ENCODE peak calls at places on chromosomes 1 and 21, in six cellular contexts. W, B, Z, N, Q and F are unnamed samples.

GRCh38 chr21:38948377-38948776 is 142.6 kb downstream of the ETS2 start:
- DNase-seq in W (no peak), B (no peak), Z (no peak), N (no peak), Q (no peak), F (no peak)

GRCh38 chr1:93576346-93576745 is 105.3 kb downstream of the BCAR3 start:
- DNase-seq in W (no peak), B (no peak), Z (no peak), N (no peak), Q (no peak), F (no peak)

GRCh38 chr1:172900359-172900997 is 150.3 kb downstream of the TNFSF18 start:
- DNase-seq in W (no peak), B (no peak), Z (no peak), N (no peak), Q (no peak), F (no peak)

GRCh38 chr1:61173118-61173517 is 90.8 kb downstream of the NFIA start:
- DNase-seq in W (no peak), B (no peak), Z (no peak), N (peak), Q (no peak), F (no peak)

GRCh38 chr1:24393892-24394291 is 19.7 kb downstream of the STPG1 start:
- DNase-seq in W (no peak), B (no peak), Z (no peak), N (no peak), Q (no peak), F (no peak)

GRCh38 chr1:193971595-193971994 is 785.2 kb upstream of the B3GALT2 start:
- DNase-seq in W (no peak), B (no peak), Z (no peak), N (no peak), Q (no peak), F (no peak)

GRCh38 chr1:36710901-36711300 is 228.2 kb upstream of the CSF3R start:
- DNase-seq in W (peak), B (no peak), Z (no peak), N (no peak), Q (no peak), F (no peak)

GRCh38 chr1:87451229-87451900 is 122.7 kb downstream of the LMO4 start:
- DNase-seq in W (no peak), B (no peak), Z (no peak), N (no peak), Q (no peak), F (no peak)

GRCh38 chr1:75053207-75053606 is 81.0 kb upstream of the LHX8 start:
- DNase-seq in W (peak), B (no peak), Z (no peak), N (no peak), Q (no peak), F (no peak)

GRCh38 chr1:227378183-227378582 is 59.9 kb upstream of the CDC42BPA start:
- DNase-seq in W (no peak), B (no peak), Z (no peak), N (no peak), Q (no peak), F (no peak)

GRCh38 chr1:244248426-244248825 is 197.3 kb downstream of the ZBTB18 start:
- DNase-seq in W (no peak), B (no peak), Z (no peak), N (no peak), Q (no peak), F (no peak)

GRCh38 chr1:29809446-29810120 is 573.3 kb downstream of the PTPRU start:
- DNase-seq in W (no peak), B (no peak), Z (no peak), N (no peak), Q (no peak), F (no peak)

GRCh38 chr21:33109574-33110339 is 39.8 kb downstream of the OLIG1 start:
- DNase-seq in W (peak), B (no peak), Z (peak), N (no peak), Q (no peak), F (no peak)

GRCh38 chr1:208043690-208044089 is 132.8 kb upstream of the CD34 start:
- DNase-seq in W (no peak), B (no peak), Z (no peak), N (no peak), Q (no peak), F (no peak)
- TF ChIP-seq CTCF in W (no peak), B (no peak), Z (no peak), N (no peak), Q (no peak), F (no peak)

DNA sequence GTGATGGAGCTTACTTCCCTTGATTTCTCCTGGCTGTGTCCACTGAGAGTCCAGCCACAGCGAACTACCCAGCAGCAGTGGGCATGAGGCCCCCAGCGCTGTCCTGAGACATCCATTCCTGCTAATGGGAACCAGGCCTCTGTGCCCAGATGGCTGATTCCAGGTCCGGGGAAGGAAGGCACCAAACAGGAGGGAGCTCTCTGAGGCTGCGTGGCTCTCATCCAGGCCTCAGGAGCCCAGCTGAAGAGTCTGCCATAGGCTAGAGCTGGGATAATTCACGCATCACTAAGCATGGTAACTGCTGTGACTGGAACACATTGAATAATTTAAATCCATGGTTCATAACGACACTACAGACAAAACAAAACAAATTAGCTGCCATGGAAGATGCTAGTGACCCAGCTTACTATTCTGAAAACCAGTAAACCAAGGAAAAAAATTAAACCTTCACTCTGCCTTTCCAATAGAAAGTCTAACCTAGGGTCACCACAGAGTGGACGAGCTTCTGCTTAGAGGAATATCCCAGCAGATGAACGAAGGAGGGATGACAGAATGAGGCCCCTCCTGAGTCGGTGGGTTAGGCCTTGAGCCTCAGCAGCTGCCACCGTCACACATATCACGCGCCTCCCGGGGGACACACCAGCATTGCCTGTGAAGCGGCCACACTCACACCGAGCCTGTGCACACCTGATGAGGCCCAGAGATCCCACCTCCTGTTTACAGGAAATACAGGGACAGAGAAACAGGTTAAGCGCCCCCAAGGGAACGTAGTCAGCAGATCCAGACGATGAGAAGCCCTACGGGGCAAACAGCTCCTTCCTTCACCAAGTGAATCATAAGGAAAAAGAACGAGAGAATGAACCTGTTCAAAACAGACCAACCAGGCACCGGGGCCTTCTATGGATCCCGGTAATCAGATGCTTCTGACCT is 25.0 kb upstream of the LRRC47 start:
- DNase-seq in W (no peak), B (no peak), Z (peak), N (no peak), Q (peak), F (no peak)
- TF ChIP-seq CTCF in W (no peak), B (no peak), Z (no peak), N (no peak), Q (no peak), F (no peak)

GRCh38 chr1:110005971-110006370 is 21.4 kb downstream of the AHCYL1 start:
- DNase-seq in W (no peak), B (no peak), Z (no peak), N (no peak), Q (no peak), F (no peak)
- TF ChIP-seq CTCF in W (no peak), B (no peak), Z (no peak), N (no peak), Q (no peak), F (no peak)

GRCh38 chr1:94620345-94621031 is 78.9 kb upstream of the F3 start:
- DNase-seq in W (no peak), B (no peak), Z (no peak), N (no peak), Q (no peak), F (no peak)
- TF ChIP-seq CTCF in W (no peak), B (no peak), Z (no peak), N (no peak), Q (no peak), F (no peak)

GRCh38 chr1:153353226-153353947 is 4.3 kb upstream of the S100A9 start:
- DNase-seq in W (peak), B (peak), Z (peak), N (no peak), Q (no peak), F (no peak)
- TF ChIP-seq CTCF in W (peak), B (peak), Z (peak), N (no peak), Q (peak), F (peak)

GRCh38 chr1:149887456-149888159 is 11.8 kb upstream of the BOLA1 start:
- DNase-seq in W (peak), B (peak), Z (peak), N (peak), Q (peak), F (peak)

GRCh38 chr1:149884433-149885363 is 14.7 kb upstream of the BOLA1 start:
- DNase-seq in W (peak), B (no peak), Z (no peak), N (peak), Q (no peak), F (peak)

GRCh38 chr1:149883598-149884247 is 15.6 kb upstream of the BOLA1 start:
- DNase-seq in W (no peak), B (no peak), Z (no peak), N (no peak), Q (no peak), F (no peak)

GRCh38 chr1:149886396-149887195 is 12.8 kb upstream of the BOLA1 start:
- DNase-seq in W (peak), B (peak), Z (peak), N (peak), Q (peak), F (peak)

DNA sequence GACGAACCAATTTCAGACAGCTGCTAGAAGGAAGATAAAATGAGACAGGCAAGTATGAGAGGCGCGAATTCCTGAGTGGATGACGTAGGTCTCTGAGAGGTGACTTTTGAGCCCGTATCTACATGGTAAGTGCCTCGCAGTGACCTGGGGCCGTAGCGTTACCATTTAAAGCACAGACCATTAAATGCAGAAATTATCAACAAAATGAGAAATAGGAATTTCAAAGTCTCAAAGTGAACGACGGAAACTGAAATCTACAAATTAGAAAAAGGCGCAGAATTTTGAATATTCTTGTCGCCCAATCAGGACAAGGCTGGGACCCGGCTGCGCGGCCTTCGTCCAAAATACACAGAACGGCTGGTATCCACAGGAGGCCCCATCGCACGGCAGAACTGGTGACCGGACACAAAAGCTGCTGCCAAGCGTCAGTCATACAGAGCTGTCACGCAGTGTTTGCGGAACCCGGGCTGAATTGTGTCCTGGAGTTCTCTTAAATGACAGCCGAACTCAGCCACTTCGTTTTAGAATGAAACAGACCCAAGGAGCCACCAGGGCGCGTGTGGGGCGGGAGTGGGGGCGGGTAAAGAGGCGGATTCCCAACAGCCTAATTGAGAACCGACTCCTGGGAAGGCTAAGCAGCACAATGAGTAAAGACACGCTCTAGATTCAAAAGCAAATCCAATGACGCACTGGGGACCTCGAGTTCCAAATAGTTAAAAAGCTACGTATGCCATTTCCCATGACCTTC is 13.8 kb upstream of the BOLA1 start:
- DNase-seq in W (peak), B (peak), Z (peak), N (peak), Q (peak), F (peak)
- TF ChIP-seq CTCF in W (no peak), B (no peak), Z (no peak), N (peak), Q (no peak), F (no peak)